ENCODE peak calls at places on chromosome 22, in nine cellular contexts. N is brain pericyte; X is T follicular helper cell; A is activated gamma-delta T cell treated with anti-CD3 and anti-CD28 coated beads, Interleukin-2, amount 50 U/mL, for 16 hours; V is skeletal muscle cell; O is DMS79 treated with DMSO at 0.1 percent for 48 hours; G is hypothalamus; C is HFFc6; F is neuronal stem cell. D is an unnamed sample.

GRCh38 chr22:48951836-48952235 is 875.8 kb downstream of the BRD1 start:
- DNase-seq in N (no peak), X (no peak), A (no peak), V (no peak), O (no peak), G (no peak), C (no peak), F (no peak), D (no peak)

GRCh38 chr22:38704568-38705234 is 1.0 kb upstream of the GTPBP1 start:
- DNase-seq in N (no peak), X (no peak), A (no peak), V (no peak), O (no peak), G (no peak), C (no peak), F (no peak), D (no peak)

GRCh38 chr22:35971418-35972119 is 57.1 kb downstream of the RBFOX2 start:
- DNase-seq in N (peak), X (no peak), A (no peak), V (peak), O (no peak), G (no peak), C (peak), F (no peak), D (no peak)

GRCh38 chr22:49764151-49764581 is 63.5 kb downstream of the BRD1 start:
- DNase-seq in N (no peak), X (no peak), A (no peak), V (no peak), O (no peak), G (no peak), C (no peak), F (no peak), D (peak)

GRCh38 chr22:46036558-46037408 is 59.8 kb upstream of the WNT7B start:
- DNase-seq in N (no peak), X (peak), A (no peak), V (no peak), O (no peak), G (no peak), C (no peak), F (no peak), D (no peak)

GRCh38 chr22:20021196-20022181 is 579 bp downstream of the TANGO2 start:
- DNase-seq in N (no peak), X (no peak), A (no peak), V (no peak), O (no peak), G (peak), C (peak), F (no peak), D (no peak)

GRCh38 chr22:45036154-45036553 is 26.3 kb upstream of the PHF21B start:
- DNase-seq in N (no peak), X (no peak), A (no peak), V (no peak), O (peak), G (peak), C (no peak), F (no peak), D (no peak)

GRCh38 chr22:30575011-30575671 is 676 bp upstream of the GAL3ST1 start:
- DNase-seq in N (no peak), X (no peak), A (no peak), V (peak), O (no peak), G (peak), C (no peak), F (no peak), D (peak)

GRCh38 chr22:32877196-32877595 is 75.7 kb downstream of the TIMP3 start:
- DNase-seq in N (no peak), X (no peak), A (no peak), V (no peak), O (no peak), G (no peak), C (no peak), F (no peak), D (no peak)

GRCh38 chr22:35756722-35757121 is 39.0 kb downstream of the APOL5 start:
- DNase-seq in N (no peak), X (no peak), A (no peak), V (no peak), O (no peak), G (no peak), C (no peak), F (no peak), D (no peak)

GRCh38 chr22:47203554-47203991 is 441.1 kb downstream of the TBC1D22A start:
- DNase-seq in N (no peak), X (no peak), A (no peak), V (no peak), O (no peak), G (no peak), C (no peak), F (no peak), D (no peak)

GRCh38 chr22:45336971-45337431 is 27.3 kb downstream of the FAM118A start:
- DNase-seq in N (no peak), X (no peak), A (no peak), V (no peak), O (no peak), G (no peak), C (no peak), F (no peak), D (peak)

GRCh38 chr22:27327981-27328721 is 473.4 kb downstream of the MN1 start:
- DNase-seq in N (no peak), X (no peak), A (no peak), V (no peak), O (no peak), G (no peak), C (no peak), F (no peak), D (no peak)

GRCh38 chr22:40525250-40525884 is 111.2 kb downstream of the MRTFA start:
- DNase-seq in N (no peak), X (peak), A (peak), V (no peak), O (no peak), G (no peak), C (no peak), F (no peak), D (peak)

GRCh38 chr22:48714231-48714630 is 1113.4 kb downstream of the BRD1 start:
- DNase-seq in N (no peak), X (no peak), A (no peak), V (no peak), O (no peak), G (no peak), C (no peak), F (no peak), D (no peak)

GRCh38 chr22:29933619-29934018 is 50.6 kb downstream of the MTMR3 start:
- DNase-seq in N (no peak), X (no peak), A (no peak), V (no peak), O (no peak), G (no peak), C (no peak), F (no peak), D (no peak)

GRCh38 chr22:22802346-22802970 is 85.2 kb upstream of the IGLL5 start:
- DNase-seq in N (no peak), X (peak), A (no peak), V (no peak), O (no peak), G (no peak), C (no peak), F (no peak), D (no peak)

GRCh38 chr22:38754247-38755154 is 1.3 kb downstream of the SUN2 start:
- DNase-seq in N (no peak), X (no peak), A (no peak), V (no peak), O (peak), G (no peak), C (peak), F (no peak), D (peak)

GRCh38 chr22:19962909-19963806 is 21.5 kb upstream of the TXNRD2 start:
- DNase-seq in N (no peak), X (no peak), A (no peak), V (no peak), O (peak), G (no peak), C (no peak), F (no peak), D (no peak)

GRCh38 chr22:44057411-44057987 is 33.4 kb downstream of the PARVB start:
- DNase-seq in N (no peak), X (no peak), A (no peak), V (peak), O (no peak), G (no peak), C (no peak), F (no peak), D (no peak)

GRCh38 chr22:36901411-36902142 is 11.9 kb upstream of the CSF2RB start:
- DNase-seq in N (no peak), X (no peak), A (no peak), V (no peak), O (no peak), G (no peak), C (no peak), F (no peak), D (no peak)

GRCh38 chr22:49574861-49575702 is 252.6 kb downstream of the BRD1 start:
- DNase-seq in N (no peak), X (no peak), A (no peak), V (no peak), O (no peak), G (no peak), C (no peak), F (no peak), D (no peak)

GRCh38 chr22:37259540-37260029 is 15.5 kb upstream of the RAC2 start:
- DNase-seq in N (no peak), X (no peak), A (no peak), V (no peak), O (no peak), G (no peak), C (peak), F (no peak), D (no peak)

GRCh38 chr22:17400305-17400704 is 31.0 kb downstream of the CECR2 start:
- DNase-seq in N (no peak), X (no peak), A (no peak), V (no peak), O (peak), G (no peak), C (no peak), F (no peak), D (no peak)

GRCh38 chr22:19473578-19473977 is 5.4 kb downstream of the UFD1 start:
- DNase-seq in N (no peak), X (no peak), A (no peak), V (no peak), O (no peak), G (no peak), C (peak), F (no peak), D (no peak)

GRCh38 chr22:37504964-37505363 is 14.3 kb downstream of the CARD10 start:
- DNase-seq in N (no peak), X (no peak), A (no peak), V (no peak), O (no peak), G (no peak), C (no peak), F (no peak), D (no peak)

GRCh38 chr22:44108806-44109385 is 71.8 kb upstream of the PARVG start:
- DNase-seq in N (no peak), X (no peak), A (no peak), V (no peak), O (no peak), G (no peak), C (no peak), F (no peak), D (no peak)

GRCh38 chr22:43066844-43067385 is 22.3 kb downstream of the TTLL1 start:
- DNase-seq in N (no peak), X (no peak), A (no peak), V (no peak), O (no peak), G (no peak), C (peak), F (no peak), D (no peak)

GRCh38 chr22:47163876-47164513 is 401.5 kb downstream of the TBC1D22A start:
- DNase-seq in N (no peak), X (no peak), A (no peak), V (no peak), O (peak), G (no peak), C (no peak), F (no peak), D (no peak)